ENCODE peak calls at places on chromosomes 6 and 20, in six cellular contexts. I, G, A, D, M and B are unnamed samples.

GRCh38 chr20:61303675-61304074 is 51.6 kb downstream of the CDH4 start:
- DNase-seq in I (no peak), G (no peak), A (no peak), D (no peak), M (no peak), B (no peak)

GRCh38 chr20:18507218-18508191 is at the start of gene SEC23B:
- DNase-seq in I (peak), G (peak), A (peak), D (peak), M (peak), B (peak)

GRCh38 chr6:30928677-30929076 is 3.3 kb downstream of the SFTA2 start:
- DNase-seq in I (no peak), G (no peak), A (no peak), D (no peak), M (no peak), B (no peak)

GRCh38 chr20:40966103-40966502 is 62.5 kb upstream of the TOP1 start:
- DNase-seq in I (no peak), G (no peak), A (no peak), D (no peak), M (no peak), B (no peak)

GRCh38 chr6:116511424-116512131 is at the start of gene CALHM5:
- DNase-seq in I (no peak), G (peak), A (peak), D (no peak), M (peak), B (no peak)

GRCh38 chr6:15380354-15380753 is 134.5 kb downstream of the JARID2 start:
- DNase-seq in I (no peak), G (no peak), A (no peak), D (no peak), M (no peak), B (no peak)

GRCh38 chr6:98487612-98488011 is 346.8 kb upstream of the POU3F2 start:
- DNase-seq in I (no peak), G (no peak), A (no peak), D (no peak), M (no peak), B (no peak)

GRCh38 chr6:49325901-49326300 is 137.2 kb downstream of the MMUT start:
- DNase-seq in I (no peak), G (no peak), A (no peak), D (no peak), M (no peak), B (no peak)

GRCh38 chr20:20551409-20551808 is 161.0 kb downstream of the RALGAPA2 start:
- DNase-seq in I (no peak), G (no peak), A (no peak), D (no peak), M (no peak), B (no peak)

GRCh38 chr6:83417880-83418663 is 12.8 kb downstream of the ME1 start:
- DNase-seq in I (no peak), G (no peak), A (peak), D (no peak), M (peak), B (no peak)

GRCh38 chr6:90714319-90714718 is 127.4 kb upstream of the MAP3K7 start:
- DNase-seq in I (no peak), G (no peak), A (no peak), D (no peak), M (peak), B (no peak)

GRCh38 chr6:143581835-143582480 is 70.4 kb upstream of the FUCA2 start:
- DNase-seq in I (no peak), G (no peak), A (no peak), D (no peak), M (no peak), B (no peak)